ENCODE peak calls at places on chromosomes 1 and 21, in five cellular contexts. One of them, this sample, is unnamed.
A peak's percentile ranks its signal among the peaks of the same experiment; 100 is the strongest.

GRCh38 chr1:198201956-198202784 is 45.4 kb downstream of the NEK7 start:
- DNase-seq in nephron progenitor cell: no peak
- DNase-seq in endothelial cell: no peak
- DNase-seq in progenitor cell of endocrine pancreas: no peak
- DNase-seq in body of pancreas: no peak
- DNase-seq in this sample: no peak

GRCh38 chr1:114033219-114033706 is 54.0 kb downstream of the OLFML3 start:
- DNase-seq in nephron progenitor cell: no peak
- DNase-seq in endothelial cell: peak; percentile 21
- DNase-seq in progenitor cell of endocrine pancreas: peak; percentile 12
- DNase-seq in body of pancreas: peak; percentile 12
- DNase-seq in this sample: no peak

GRCh38 chr1:219345953-219346352 is 172.3 kb downstream of the LYPLAL1 start:
- DNase-seq in nephron progenitor cell: no peak
- DNase-seq in endothelial cell: no peak
- DNase-seq in progenitor cell of endocrine pancreas: no peak
- DNase-seq in body of pancreas: no peak
- DNase-seq in this sample: no peak

GRCh38 chr1:208069317-208069716 is 158.4 kb upstream of the CD34 start:
- DNase-seq in nephron progenitor cell: no peak
- DNase-seq in endothelial cell: no peak
- DNase-seq in progenitor cell of endocrine pancreas: no peak
- DNase-seq in body of pancreas: no peak
- DNase-seq in this sample: no peak

GRCh38 chr1:30856260-30856790 is 52.2 kb downstream of the SDC3 start:
- DNase-seq in nephron progenitor cell: peak; percentile 28
- DNase-seq in endothelial cell: no peak
- DNase-seq in progenitor cell of endocrine pancreas: no peak
- DNase-seq in body of pancreas: peak; percentile 35
- DNase-seq in this sample: no peak

GRCh38 chr1:161342836-161343235 is 24.8 kb downstream of the CFAP126 start:
- DNase-seq in nephron progenitor cell: no peak
- DNase-seq in endothelial cell: no peak
- DNase-seq in progenitor cell of endocrine pancreas: no peak
- DNase-seq in body of pancreas: no peak
- DNase-seq in this sample: no peak

GRCh38 chr1:42877380-42877779 is 31.0 kb downstream of the ZNF691 start:
- DNase-seq in nephron progenitor cell: no peak
- DNase-seq in endothelial cell: no peak
- DNase-seq in progenitor cell of endocrine pancreas: no peak
- DNase-seq in body of pancreas: no peak
- DNase-seq in this sample: no peak

GRCh38 chr1:92184632-92185031 is 33.1 kb upstream of the C1orf146 start:
- DNase-seq in nephron progenitor cell: no peak
- DNase-seq in endothelial cell: no peak
- DNase-seq in progenitor cell of endocrine pancreas: no peak
- DNase-seq in body of pancreas: no peak
- DNase-seq in this sample: no peak

GRCh38 chr1:246788895-246789338 is 64.7 kb downstream of the SCCPDH start:
- DNase-seq in nephron progenitor cell: peak; percentile 58
- DNase-seq in endothelial cell: no peak
- DNase-seq in progenitor cell of endocrine pancreas: no peak
- DNase-seq in body of pancreas: no peak
- DNase-seq in this sample: no peak

GRCh38 chr1:85654066-85654782 is 54.0 kb downstream of the ZNHIT6 start:
- DNase-seq in nephron progenitor cell: no peak
- DNase-seq in endothelial cell: no peak
- DNase-seq in progenitor cell of endocrine pancreas: no peak
- DNase-seq in body of pancreas: no peak
- DNase-seq in this sample: no peak

GRCh38 chr1:47996406-47997226 is 569 bp downstream of the TRABD2B start:
- DNase-seq in nephron progenitor cell: peak; percentile 53
- DNase-seq in endothelial cell: peak; percentile 32
- DNase-seq in progenitor cell of endocrine pancreas: peak; percentile 31
- DNase-seq in body of pancreas: peak; percentile 54
- DNase-seq in this sample: no peak

GRCh38 chr1:6441586-6441985 is 17.0 kb downstream of the ESPN start:
- DNase-seq in nephron progenitor cell: no peak
- DNase-seq in endothelial cell: no peak
- DNase-seq in progenitor cell of endocrine pancreas: no peak
- DNase-seq in body of pancreas: no peak
- DNase-seq in this sample: no peak

DNA sequence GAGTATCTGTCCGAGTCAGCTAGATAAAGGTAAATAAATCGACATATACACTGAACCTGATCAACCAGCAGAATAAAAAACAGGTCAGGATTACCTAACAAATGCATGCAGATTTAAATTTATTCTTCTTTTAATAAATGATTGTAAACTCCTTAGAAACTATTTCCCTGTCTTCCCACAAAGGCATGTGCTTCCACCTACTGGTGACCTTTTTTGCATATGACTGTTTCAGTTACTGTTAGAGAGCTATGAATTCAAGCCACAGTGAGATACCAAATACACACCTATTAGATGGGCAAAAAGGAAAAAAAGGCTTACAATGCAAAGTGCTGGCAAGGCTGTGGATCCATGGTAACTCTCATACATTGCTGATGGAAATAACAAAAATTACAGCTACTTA is 957.4 kb upstream of the NCAM2 start:
- DNase-seq in nephron progenitor cell: no peak
- DNase-seq in endothelial cell: no peak
- DNase-seq in progenitor cell of endocrine pancreas: no peak
- DNase-seq in body of pancreas: no peak
- DNase-seq in this sample: no peak
- TF ChIP-seq CTCF in nephron progenitor cell: peak; percentile 23
- TF ChIP-seq CTCF in endothelial cell: peak; percentile 12
- TF ChIP-seq CTCF in progenitor cell of endocrine pancreas: peak; percentile 48
- TF ChIP-seq CTCF in body of pancreas: peak; percentile 43
- TF ChIP-seq CTCF in this sample: peak; percentile 57

GRCh38 chr1:241464985-241465384 is 54.6 kb downstream of the FH start:
- DNase-seq in nephron progenitor cell: no peak
- DNase-seq in endothelial cell: no peak
- DNase-seq in progenitor cell of endocrine pancreas: no peak
- DNase-seq in body of pancreas: no peak
- DNase-seq in this sample: no peak
- TF ChIP-seq CTCF in nephron progenitor cell: no peak
- TF ChIP-seq CTCF in endothelial cell: no peak
- TF ChIP-seq CTCF in progenitor cell of endocrine pancreas: peak; percentile 12
- TF ChIP-seq CTCF in body of pancreas: no peak
- TF ChIP-seq CTCF in this sample: no peak

GRCh38 chr1:214341918-214342317 is 61.0 kb downstream of the SMYD2 start:
- DNase-seq in nephron progenitor cell: no peak
- DNase-seq in endothelial cell: no peak
- DNase-seq in progenitor cell of endocrine pancreas: no peak
- DNase-seq in body of pancreas: no peak
- DNase-seq in this sample: no peak
- TF ChIP-seq CTCF in nephron progenitor cell: no peak
- TF ChIP-seq CTCF in endothelial cell: no peak
- TF ChIP-seq CTCF in progenitor cell of endocrine pancreas: no peak
- TF ChIP-seq CTCF in body of pancreas: no peak
- TF ChIP-seq CTCF in this sample: no peak

GRCh38 chr1:115041654-115042053 is 12.0 kb downstream of the TSHB start:
- DNase-seq in nephron progenitor cell: no peak
- DNase-seq in endothelial cell: no peak
- DNase-seq in progenitor cell of endocrine pancreas: no peak
- DNase-seq in body of pancreas: no peak
- DNase-seq in this sample: no peak
- TF ChIP-seq CTCF in nephron progenitor cell: peak; percentile 38
- TF ChIP-seq CTCF in endothelial cell: no peak
- TF ChIP-seq CTCF in progenitor cell of endocrine pancreas: peak; percentile 58
- TF ChIP-seq CTCF in body of pancreas: no peak
- TF ChIP-seq CTCF in this sample: peak; percentile 53

GRCh38 chr1:93433407-93433961 is 14.4 kb upstream of the FNBP1L start:
- DNase-seq in nephron progenitor cell: no peak
- DNase-seq in endothelial cell: no peak
- DNase-seq in progenitor cell of endocrine pancreas: no peak
- DNase-seq in body of pancreas: peak; percentile 65
- DNase-seq in this sample: no peak
- TF ChIP-seq CTCF in nephron progenitor cell: no peak
- TF ChIP-seq CTCF in endothelial cell: no peak
- TF ChIP-seq CTCF in progenitor cell of endocrine pancreas: peak; percentile 39
- TF ChIP-seq CTCF in body of pancreas: peak; percentile 27
- TF ChIP-seq CTCF in this sample: no peak

GRCh38 chr1:145730900-145731299 is 11.6 kb downstream of the CD160 start:
- DNase-seq in nephron progenitor cell: no peak
- DNase-seq in endothelial cell: no peak
- DNase-seq in progenitor cell of endocrine pancreas: no peak
- DNase-seq in body of pancreas: no peak
- DNase-seq in this sample: no peak
- TF ChIP-seq CTCF in nephron progenitor cell: no peak
- TF ChIP-seq CTCF in endothelial cell: no peak
- TF ChIP-seq CTCF in progenitor cell of endocrine pancreas: no peak
- TF ChIP-seq CTCF in body of pancreas: no peak
- TF ChIP-seq CTCF in this sample: no peak

DNA sequence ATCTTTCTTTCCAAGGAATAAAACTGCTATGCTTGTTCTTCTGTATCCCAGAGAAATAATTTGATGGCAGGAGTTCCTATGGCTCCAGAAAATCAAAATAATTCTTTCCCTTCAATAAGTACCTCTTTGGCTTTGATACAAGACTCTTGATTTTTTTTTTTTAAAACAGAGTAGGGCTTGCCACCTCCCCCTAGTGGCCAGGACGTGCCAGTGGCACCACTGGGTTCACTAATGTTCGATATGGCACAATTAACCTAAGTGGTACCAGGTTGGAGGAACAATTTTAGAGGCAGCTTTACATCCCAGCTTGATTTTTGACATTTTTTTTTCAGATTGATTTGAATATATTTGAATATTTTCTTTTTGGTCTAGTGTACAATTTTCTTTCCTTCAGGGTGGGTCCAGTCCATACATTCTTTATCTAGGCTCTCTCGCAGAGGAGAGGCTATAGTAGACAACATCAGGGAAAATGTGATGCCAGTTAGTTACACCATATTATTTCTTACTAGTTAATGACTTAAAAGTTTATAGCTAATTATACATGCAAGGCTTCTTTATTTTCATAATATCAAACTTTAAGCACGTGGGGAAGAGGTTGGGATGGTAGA is 330.9 kb downstream of the S1PR1 start:
- DNase-seq in nephron progenitor cell: peak; percentile 50
- DNase-seq in endothelial cell: peak; percentile 51
- DNase-seq in progenitor cell of endocrine pancreas: no peak
- DNase-seq in body of pancreas: peak; percentile 49
- DNase-seq in this sample: peak; percentile 41
- TF ChIP-seq CTCF in nephron progenitor cell: peak; percentile 93
- TF ChIP-seq CTCF in endothelial cell: peak; percentile 94
- TF ChIP-seq CTCF in progenitor cell of endocrine pancreas: peak; percentile 87
- TF ChIP-seq CTCF in body of pancreas: peak; percentile 90
- TF ChIP-seq CTCF in this sample: peak; percentile 94

DNA sequence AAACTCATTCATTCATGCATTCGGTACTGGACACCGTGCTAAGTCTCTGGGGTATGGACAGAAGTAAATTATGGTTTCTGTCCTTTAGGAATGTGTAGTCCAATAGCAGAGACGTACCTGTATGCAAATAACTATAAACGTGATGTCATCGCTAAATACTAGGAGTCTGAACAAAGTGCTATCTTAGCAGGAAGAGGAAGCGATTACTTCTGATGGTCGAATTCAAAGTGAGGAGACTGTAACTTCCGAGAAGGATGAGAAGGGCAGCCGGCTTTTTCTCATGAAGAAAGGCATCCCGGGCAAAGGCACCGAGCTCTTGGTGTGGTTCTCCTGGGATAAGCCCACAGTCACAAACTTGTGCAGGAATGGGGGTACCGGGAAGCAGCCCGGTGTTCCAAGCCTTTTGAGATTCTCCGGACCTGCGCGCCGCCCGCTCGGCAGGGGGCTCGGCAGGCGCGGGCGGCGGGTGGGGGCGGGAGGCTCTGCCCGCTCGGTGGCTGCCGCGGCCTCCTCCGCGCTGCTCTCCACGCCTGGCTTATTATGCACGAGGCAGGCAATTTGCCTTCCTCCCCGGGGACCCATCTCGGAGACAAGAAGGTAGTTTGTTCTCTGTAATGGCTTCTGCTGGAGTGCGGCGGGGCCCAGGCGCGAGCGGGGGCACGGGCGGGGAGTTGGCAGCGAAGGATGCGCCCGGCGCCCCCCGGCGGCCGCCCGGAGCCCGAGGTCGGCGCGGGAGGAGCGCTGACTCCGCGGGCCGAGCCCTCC is 67.5 kb upstream of the CD1D start:
- DNase-seq in nephron progenitor cell: peak; percentile 83
- DNase-seq in endothelial cell: peak; percentile 70
- DNase-seq in progenitor cell of endocrine pancreas: peak; percentile 35
- DNase-seq in body of pancreas: peak; percentile 42
- DNase-seq in this sample: peak; percentile 61
- TF ChIP-seq CTCF in nephron progenitor cell: peak; percentile 41
- TF ChIP-seq CTCF in endothelial cell: peak; percentile 63
- TF ChIP-seq CTCF in progenitor cell of endocrine pancreas: peak; percentile 81
- TF ChIP-seq CTCF in body of pancreas: no peak
- TF ChIP-seq CTCF in this sample: peak; percentile 69